ENCODE peak calls at places on chromosomes 5 and 9, in four cellular contexts. A is aorta, P is NT2/D1, N is Peyer's patch. I is an unnamed sample. For H3K27me3 and H3K36me3, the result is how much of the 10 kb centered on the place peaks cover.

GRCh38 chr5:72183231-72183630 is 76.0 kb downstream of the MAP1B start:
- DNase-seq in A (no peak), P (peak), N (no peak), I (peak)

GRCh38 chr5:137336565-137337120 is 162.5 kb downstream of the SPOCK1 start:
- DNase-seq in A (no peak), P (no peak), N (no peak), I (no peak)

GRCh38 chr9:95211028-95211427 is 106.5 kb downstream of the FANCC start:
- DNase-seq in A (no peak), P (no peak), N (no peak), I (no peak)

GRCh38 chr9:34254966-34255825 is 73.9 kb downstream of the KIF24 start:
- DNase-seq in A (no peak), P (no peak), N (no peak), I (no peak)

GRCh38 chr5:167587768-167588167 is 703.7 kb upstream of the WWC1 start:
- DNase-seq in A (no peak), P (peak), N (no peak), I (peak)

GRCh38 chr5:181205402-181205734 is 372 bp upstream of the TRIM7 start:
- DNase-seq in A (peak), P (no peak), N (no peak), I (no peak)

GRCh38 chr9:132548971-132549649 is 33.3 kb upstream of the BARHL1 start:
- DNase-seq in A (peak), P (no peak), N (no peak), I (peak)

GRCh38 chr5:69517763-69518212 is 25.2 kb downstream of the OCLN start:
- DNase-seq in A (no peak), P (no peak), N (no peak), I (no peak)

GRCh38 chr5:107968465-107968864 is 297.7 kb upstream of the EFNA5 start:
- DNase-seq in A (no peak), P (no peak), N (no peak), I (no peak)

GRCh38 chr5:139849942-139850341 is 54.3 kb downstream of the PSD2 start:
- DNase-seq in A (no peak), P (no peak), N (no peak), I (no peak)

GRCh38 chr5:1731091-1731639 is 68.5 kb downstream of the MRPL36 start:
- DNase-seq in A (peak), P (no peak), N (no peak), I (peak)

GRCh38 chr9:93112864-93113389 is 16.9 kb downstream of the CARD19 start:
- DNase-seq in A (peak), P (no peak), N (no peak), I (no peak)

GRCh38 chr5:14185336-14186131 is 42.4 kb downstream of the TRIO start:
- DNase-seq in A (no peak), P (no peak), N (no peak), I (no peak)

GRCh38 chr9:79769476-79770275 is 197.9 kb downstream of the TLE4 start:
- DNase-seq in A (no peak), P (no peak), N (no peak), I (no peak)

GRCh38 chr5:67377651-67378050 is 181.1 kb upstream of the CD180 start:
- DNase-seq in A (no peak), P (no peak), N (no peak), I (no peak)

GRCh38 chr9:77793909-77794308 is 145.8 kb upstream of the GNA14 start:
- DNase-seq in A (no peak), P (no peak), N (no peak), I (no peak)

GRCh38 chr5:53782620-53783019 is 222.2 kb downstream of the NDUFS4 start:
- DNase-seq in A (no peak), P (no peak), N (no peak), I (no peak)

GRCh38 chr9:97695390-97695789 is 1.8 kb downstream of the XPA start:
- DNase-seq in A (no peak), P (no peak), N (no peak), I (no peak)

GRCh38 chr5:31021181-31021624 is 172.3 kb upstream of the CDH6 start:
- DNase-seq in A (no peak), P (no peak), N (no peak), I (no peak)

GRCh38 chr5:178068293-178068692 is 45.0 kb upstream of the N4BP3 start:
- DNase-seq in A (no peak), P (no peak), N (peak), I (no peak)

GRCh38 chr5:73303139-73304079 is 130.4 kb downstream of the TMEM174 start:
- DNase-seq in A (peak), P (no peak), N (no peak), I (peak)

GRCh38 chr5:114377050-114377844 is 15.4 kb downstream of the KCNN2 start:
- DNase-seq in A (no peak), P (no peak), N (no peak), I (no peak)

GRCh38 chr5:139639619-139640431 is 8.3 kb upstream of the CXXC5 start:
- DNase-seq in A (no peak), P (no peak), N (no peak), I (peak)

GRCh38 chr5:6011199-6011598 is 367.1 kb downstream of the MED10 start:
- DNase-seq in A (no peak), P (no peak), N (no peak), I (no peak)

GRCh38 chr9:112104401-112104800 is 70.7 kb downstream of the SUSD1 start:
- DNase-seq in A (no peak), P (no peak), N (no peak), I (no peak)

GRCh38 chr9:109934499-109935214 is 154.7 kb downstream of the PALM2AKAP2 start:
- DNase-seq in A (no peak), P (no peak), N (no peak), I (no peak)

GRCh38 chr9:98678244-98678842 is 30.4 kb downstream of the GABBR2 start:
- DNase-seq in A (no peak), P (peak), N (no peak), I (peak)

GRCh38 chr5:14064841-14065240 is 78.3 kb upstream of the TRIO start:
- DNase-seq in A (no peak), P (no peak), N (no peak), I (no peak)

GRCh38 chr9:27548055-27548741 is 18.6 kb upstream of the MOB3B start:
- DNase-seq in A (no peak), P (no peak), N (no peak), I (peak)

GRCh38 chr5:41532485-41532884 is 22.1 kb upstream of the PLCXD3 start:
- DNase-seq in A (no peak), P (no peak), N (no peak), I (no peak)

GRCh38 chr5:173234129-173234793 is 745 bp downstream of the NKX2-5 start:
- DNase-seq in A (peak), P (no peak), N (no peak), I (peak)

GRCh38 chr5:36276864-36277263 is 24.8 kb downstream of the RANBP3L start:
- DNase-seq in A (no peak), P (no peak), N (no peak), I (no peak)

GRCh38 chr5:42951169-42951846 is 88.8 kb downstream of the ANXA2R start:
- DNase-seq in A (peak), P (no peak), N (peak), I (no peak)

GRCh38 chr9:21923694-21924093 is 70.5 kb downstream of the CDKN2A start:
- DNase-seq in A (no peak), P (no peak), N (no peak), I (no peak)

GRCh38 chr9:104993291-104993963 is 65.5 kb upstream of the ABCA1 start:
- DNase-seq in A (peak), P (peak), N (peak), I (peak)

GRCh38 chr5:132825824-132826391 is 4.5 kb downstream of the SHROOM1 start:
- DNase-seq in A (no peak), P (no peak), N (no peak), I (peak)

DNA sequence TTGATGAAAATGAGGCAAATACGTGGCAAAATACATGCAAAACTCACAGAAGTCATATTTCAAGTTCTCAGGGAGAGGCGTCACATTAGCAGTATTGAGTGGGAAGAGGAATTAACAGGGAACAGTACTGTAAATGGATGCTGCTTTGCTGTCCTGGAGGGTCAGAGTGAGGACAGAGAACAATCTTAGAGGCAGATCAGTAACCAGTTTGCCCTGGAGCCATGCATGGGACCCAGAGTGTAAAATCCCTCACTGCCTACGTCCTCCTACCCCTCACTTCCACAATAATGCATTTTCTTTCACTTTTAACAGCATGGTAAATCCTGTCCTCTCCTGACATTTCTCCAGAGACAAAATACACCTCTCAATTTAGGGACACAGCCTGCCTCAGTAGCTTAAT is 69.8 kb downstream of the LMNB1 start:
- DNase-seq in A (no peak), P (no peak), N (no peak), I (no peak)
- H3K4me3 ChIP-seq in A (no peak), P (no peak), N (no peak), I (no peak)

GRCh38 chr9:13279284-13280162 is at the start of gene MPDZ:
- DNase-seq in A (peak), P (peak), N (no peak), I (peak)
- H3K27me3 ChIP-seq in A (under half), P (under half), N (under half), I (under half)

GRCh38 chr9:36854751-36855150 is 179.3 kb downstream of the PAX5 start:
- DNase-seq in A (no peak), P (no peak), N (no peak), I (no peak)

GRCh38 chr9:36849943-36850342 is 184.1 kb downstream of the PAX5 start:
- DNase-seq in A (no peak), P (no peak), N (no peak), I (no peak)

GRCh38 chr9:36853233-36853632 is 180.8 kb downstream of the PAX5 start:
- DNase-seq in A (no peak), P (no peak), N (no peak), I (no peak)

GRCh38 chr9:36855443-36856315 is 178.4 kb downstream of the PAX5 start:
- DNase-seq in A (no peak), P (no peak), N (peak), I (peak)

DNA sequence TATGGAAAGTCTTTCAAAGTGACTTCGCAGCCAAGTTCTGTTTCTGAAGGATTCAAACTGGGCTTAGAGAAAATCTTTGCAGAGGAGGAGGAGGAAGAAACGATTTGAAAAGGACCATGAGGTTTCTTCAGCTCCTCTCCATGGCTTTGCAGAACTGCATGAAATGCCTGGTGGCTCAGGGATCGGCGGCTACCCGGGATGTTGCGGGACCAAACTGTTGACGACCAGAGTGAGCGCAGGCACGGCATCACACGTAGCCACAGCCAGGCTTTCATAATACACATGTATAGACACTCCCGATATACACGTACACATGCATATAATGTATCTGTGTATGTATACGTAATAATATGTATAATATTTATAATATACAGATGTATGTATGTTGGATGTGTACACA is 180.0 kb downstream of the PAX5 start:
- DNase-seq in A (no peak), P (no peak), N (no peak), I (no peak)
- H3K36me3 ChIP-seq in A (under half), P (under half), N (under half), I (under half)

GRCh38 chr9:81476808-81477207 is 212.5 kb downstream of the TLE1 start:
- DNase-seq in A (no peak), P (no peak), N (no peak), I (no peak)
- H3K4me3 ChIP-seq in A (no peak), P (no peak), N (no peak), I (no peak)

GRCh38 chr9:37818849-37819248 is 18.3 kb downstream of the DCAF10 start:
- DNase-seq in A (no peak), P (no peak), N (no peak), I (no peak)

GRCh38 chr9:37811906-37812476 is 11.4 kb downstream of the DCAF10 start:
- DNase-seq in A (no peak), P (no peak), N (no peak), I (no peak)

GRCh38 chr9:37812773-37813379 is 12.3 kb downstream of the DCAF10 start:
- DNase-seq in A (no peak), P (no peak), N (no peak), I (no peak)
- H3K27me3 ChIP-seq in A (under half), P (under half), N (under half), I (under half)

GRCh38 chr5:3331819-3332218 is 263.8 kb upstream of the IRX1 start:
- DNase-seq in A (no peak), P (no peak), N (no peak), I (no peak)

GRCh38 chr5:3335301-3335700 is 260.3 kb upstream of the IRX1 start:
- DNase-seq in A (no peak), P (no peak), N (no peak), I (no peak)

GRCh38 chr5:3333105-3333504 is 262.5 kb upstream of the IRX1 start:
- DNase-seq in A (no peak), P (no peak), N (no peak), I (no peak)

GRCh38 chr5:3336666-3337065 is 259.0 kb upstream of the IRX1 start:
- DNase-seq in A (no peak), P (no peak), N (no peak), I (no peak)

GRCh38 chr5:3333836-3334235 is 261.8 kb upstream of the IRX1 start:
- DNase-seq in A (no peak), P (no peak), N (no peak), I (no peak)
- H3K36me3 ChIP-seq in A (under half), P (under half), N (under half), I (under half)

I was measured in H7.